ENCODE peak calls at places on chromosomes 5 and 9, in six cellular contexts. N is coronary artery, H is suprapubic skin, V is foreskin keratinocyte, Q is endodermal cell, I is body of pancreas. X is an unnamed sample.

GRCh38 chr5:95281211-95281610 is 3.7 kb downstream of the MCTP1 start:
- DNase-seq in N (no peak), H (no peak), V (peak), Q (peak), I (no peak), X (no peak)

GRCh38 chr5:31825775-31826068 is 186.8 kb downstream of the PDZD2 start:
- DNase-seq in N (no peak), H (no peak), V (no peak), Q (no peak), I (no peak), X (no peak)

GRCh38 chr5:135999396-136000139 is 29.2 kb upstream of the TGFBI start:
- DNase-seq in N (no peak), H (no peak), V (peak), Q (peak), I (no peak), X (no peak)

GRCh38 chr5:140870221-140871201 is 1.8 kb downstream of the PCDHA11 start:
- DNase-seq in N (no peak), H (no peak), V (no peak), Q (peak), I (no peak), X (no peak)

GRCh38 chr9:116190997-116191396 is 37.4 kb downstream of the PAPPA start:
- DNase-seq in N (no peak), H (no peak), V (peak), Q (no peak), I (no peak), X (no peak)

GRCh38 chr5:96431376-96432244 is 1.4 kb downstream of the PCSK1 start:
- DNase-seq in N (no peak), H (no peak), V (no peak), Q (peak), I (peak), X (no peak)

GRCh38 chr5:80754900-80755299 is 100.1 kb upstream of the DHFR start:
- DNase-seq in N (no peak), H (no peak), V (no peak), Q (no peak), I (no peak), X (no peak)

GRCh38 chr5:83097582-83098265 is 20.4 kb downstream of the XRCC4 start:
- DNase-seq in N (no peak), H (no peak), V (no peak), Q (no peak), I (no peak), X (no peak)

GRCh38 chr9:119004618-119004990 is 364.6 kb downstream of the BRINP1 start:
- DNase-seq in N (peak), H (peak), V (no peak), Q (no peak), I (peak), X (peak)

GRCh38 chr9:96344458-96345180 is 38.9 kb downstream of the SLC35D2 start:
- DNase-seq in N (peak), H (peak), V (peak), Q (peak), I (peak), X (no peak)

GRCh38 chr9:96340707-96341106 is 38.7 kb upstream of the HSD17B3 start:
- DNase-seq in N (no peak), H (no peak), V (no peak), Q (no peak), I (no peak), X (no peak)

GRCh38 chr9:96348261-96348660 is 35.2 kb downstream of the SLC35D2 start:
- DNase-seq in N (no peak), H (no peak), V (no peak), Q (no peak), I (no peak), X (no peak)

GRCh38 chr9:96342553-96343245 is 40.7 kb upstream of the HSD17B3 start:
- DNase-seq in N (no peak), H (no peak), V (no peak), Q (no peak), I (no peak), X (no peak)

DNA sequence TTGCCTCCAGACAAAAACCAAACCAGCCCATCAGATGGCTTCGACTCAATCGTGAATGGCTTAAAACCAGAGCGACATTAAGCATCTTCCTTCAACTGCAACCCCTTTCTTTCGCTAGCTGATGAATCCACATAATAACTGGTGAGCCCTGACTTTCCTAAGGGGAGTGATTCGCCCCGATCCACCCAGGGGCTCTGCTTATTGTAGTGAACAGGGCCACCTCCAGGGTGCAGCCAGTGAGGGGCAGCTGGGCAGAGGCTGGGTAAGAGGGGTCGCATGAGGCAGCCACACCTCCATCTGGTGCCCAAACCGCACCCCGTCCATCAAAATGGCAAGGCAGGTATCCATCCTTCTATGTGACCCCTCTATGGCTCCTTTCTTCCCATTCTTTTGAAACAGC is 38.0 kb downstream of the SLC35D2 start:
- DNase-seq in N (no peak), H (no peak), V (no peak), Q (no peak), I (no peak), X (no peak)
- H3K27ac ChIP-seq in N (peak), H (no peak), V (no peak), Q (peak), I (no peak), X (no peak)

GRCh38 chr5:5244581-5244980 is 104.5 kb downstream of the ADAMTS16 start:
- DNase-seq in N (no peak), H (no peak), V (no peak), Q (no peak), I (no peak), X (no peak)

GRCh38 chr5:5250758-5251157 is 110.6 kb downstream of the ADAMTS16 start:
- DNase-seq in N (no peak), H (no peak), V (no peak), Q (no peak), I (no peak), X (no peak)

GRCh38 chr5:5242056-5242455 is 101.9 kb downstream of the ADAMTS16 start:
- DNase-seq in N (no peak), H (no peak), V (no peak), Q (no peak), I (no peak), X (no peak)

GRCh38 chr5:5252106-5252505 is 112.0 kb downstream of the ADAMTS16 start:
- DNase-seq in N (no peak), H (no peak), V (no peak), Q (no peak), I (no peak), X (no peak)

DNA sequence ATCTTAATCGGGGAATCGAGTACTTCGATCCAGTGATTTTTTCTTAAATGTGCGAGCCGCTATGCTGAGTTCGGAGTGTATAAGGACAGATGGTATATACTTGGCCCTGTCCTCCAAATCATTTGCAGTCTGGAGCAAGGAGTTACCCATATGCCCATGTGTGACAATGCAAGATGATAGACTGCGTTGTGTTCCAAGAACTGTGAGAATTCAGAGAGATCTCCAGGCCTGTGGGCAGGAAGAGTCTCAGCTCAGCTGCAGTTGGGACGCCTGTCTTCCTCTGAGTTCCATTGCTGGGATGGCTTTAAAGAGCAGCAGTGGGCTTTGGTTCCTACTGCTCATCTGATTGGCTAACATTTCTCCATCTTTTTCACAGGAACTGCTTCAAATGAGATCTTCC is 106.6 kb downstream of the ADAMTS16 start:
- DNase-seq in N (no peak), H (no peak), V (no peak), Q (no peak), I (no peak), X (no peak)
- H3K27ac ChIP-seq in N (no peak), H (no peak), V (no peak), Q (no peak), I (no peak), X (no peak)

GRCh38 chr5:110896901-110897300 is 158.1 kb downstream of the SLC25A46 start:
- DNase-seq in N (no peak), H (no peak), V (no peak), Q (no peak), I (no peak), X (no peak)
- H3K27ac ChIP-seq in N (no peak), H (no peak), V (no peak), Q (no peak), I (no peak), X (no peak)

DNA sequence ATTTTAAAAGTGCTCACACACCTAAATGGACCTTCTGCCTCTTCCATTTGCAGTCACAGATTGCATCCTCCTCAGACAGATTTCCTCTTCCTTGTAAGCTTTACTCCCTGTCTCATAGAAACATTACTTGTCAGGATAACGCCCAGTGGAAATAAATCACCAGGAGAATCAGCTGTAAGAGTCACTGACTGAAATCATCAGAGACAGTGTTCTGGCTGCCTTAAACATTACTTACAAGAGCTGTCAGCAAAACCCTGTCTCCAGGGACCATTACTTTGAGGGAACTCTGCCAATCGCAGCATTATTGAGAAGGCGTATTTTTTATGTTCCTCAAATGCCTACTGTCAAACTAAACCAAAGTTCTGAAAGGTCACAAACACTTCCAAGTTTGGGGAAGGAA is 5.9 kb downstream of the DPYSL3 start:
- DNase-seq in N (no peak), H (no peak), V (no peak), Q (no peak), I (no peak), X (no peak)
- H3K27ac ChIP-seq in N (peak), H (peak), V (no peak), Q (no peak), I (no peak), X (no peak)